ENCODE peak calls at places on chromosomes 6 and 20, in seven cellular contexts. P is vagina, C is testis, Z is tibial nerve, K is heart left ventricle, O is IMR-90, Y is breast epithelium. F is an unnamed sample.

GRCh38 chr6:170074435-170074834 is 216.4 kb downstream of the DLL1 start:
- DNase-seq in Z (no peak), P (no peak), C (no peak), K (no peak), O (no peak), Y (no peak), F (no peak)

GRCh38 chr6:110116258-110116657 is 63.2 kb downstream of the WASF1 start:
- DNase-seq in Z (no peak), Y (no peak), K (no peak), C (no peak), O (no peak), P (no peak), F (peak; percentile 12)

GRCh38 chr6:43444036-43444435 is 11.3 kb downstream of the DLK2 start:
- DNase-seq in K (no peak), C (peak; percentile 38), Y (no peak), Z (no peak), O (no peak), P (no peak), F (no peak)

GRCh38 chr6:44650947-44651346 is 263.4 kb downstream of the CDC5L start:
- DNase-seq in O (peak; percentile 33), Z (no peak), C (no peak), Y (no peak), P (no peak), K (no peak), F (no peak)

GRCh38 chr6:114989279-114989964 is 646.6 kb upstream of the HS3ST5 start:
- DNase-seq in K (no peak), C (no peak), Y (no peak), Z (no peak), O (no peak), P (no peak), F (no peak)

GRCh38 chr6:99588618-99589289 is 17.9 kb upstream of the PRDM13 start:
- DNase-seq in Y (peak; percentile 47), P (no peak), Z (no peak), C (peak; percentile 77), K (peak; percentile 44), O (peak; percentile 59), F (peak; percentile 80)

GRCh38 chr6:143187173-143187908 is 126.7 kb downstream of the AIG1 start:
- DNase-seq in Z (no peak), O (peak; percentile 74), P (no peak), Y (no peak), K (peak; percentile 29), C (no peak), F (no peak)

GRCh38 chr6:24614648-24615047 is 31.3 kb downstream of the KIAA0319 start:
- DNase-seq in Y (no peak), C (no peak), K (no peak), Z (no peak), P (no peak), O (no peak), F (no peak)

GRCh38 chr20:25987073-25987927 is 290.6 kb upstream of the ZNF337 start:
- DNase-seq in P (no peak), C (peak; percentile 59), Z (no peak), Y (no peak), O (peak; percentile 10), K (peak; percentile 43), F (peak; percentile 37)

GRCh38 chr6:145813285-145814034 is 1.1 kb downstream of the FBXO30 start:
- DNase-seq in P (no peak), K (no peak), O (peak; percentile 84), Y (no peak), C (no peak), Z (no peak), F (no peak)
- TF ChIP-seq POLR2A in P (no peak), K (no peak), O (no peak), Y (no peak), C (no peak), Z (no peak), F (peak; percentile 20)

GRCh38 chr6:18390476-18390875 is 3.3 kb downstream of the RNF144B start:
- DNase-seq in O (no peak), Z (no peak), C (no peak), P (no peak), Y (no peak), K (no peak), F (no peak)

GRCh38 chr6:18389479-18389878 is 2.3 kb downstream of the RNF144B start:
- DNase-seq in K (no peak), P (no peak), C (no peak), Z (no peak), Y (no peak), O (peak; percentile 48), F (no peak)

GRCh38 chr6:18388252-18388651 is 1.1 kb downstream of the RNF144B start:
- DNase-seq in Z (no peak), K (no peak), Y (no peak), P (no peak), O (no peak), C (no peak), F (no peak)

GRCh38 chr6:18387061-18387721 is at the start of gene RNF144B:
- DNase-seq in O (peak; percentile 61), C (peak; percentile 82), P (peak; percentile 92), Y (peak; percentile 78), K (peak; percentile 83), Z (peak; percentile 55), F (peak; percentile 95)

GRCh38 chr6:18388942-18389341 is 1.8 kb downstream of the RNF144B start:
- DNase-seq in P (no peak), C (no peak), Z (no peak), O (peak; percentile 77), Y (no peak), K (no peak), F (peak; percentile 29)
- H3K27ac ChIP-seq in P (peak overlapping the region; percentile 62), C (peak overlapping the region; percentile 73), Z (peak overlapping the region; percentile 70), O (no peak overlapping the region), Y (peak overlapping the region; percentile 79), K (peak overlapping the region; percentile 91), F (peak overlapping the region; percentile 94)

DNA sequence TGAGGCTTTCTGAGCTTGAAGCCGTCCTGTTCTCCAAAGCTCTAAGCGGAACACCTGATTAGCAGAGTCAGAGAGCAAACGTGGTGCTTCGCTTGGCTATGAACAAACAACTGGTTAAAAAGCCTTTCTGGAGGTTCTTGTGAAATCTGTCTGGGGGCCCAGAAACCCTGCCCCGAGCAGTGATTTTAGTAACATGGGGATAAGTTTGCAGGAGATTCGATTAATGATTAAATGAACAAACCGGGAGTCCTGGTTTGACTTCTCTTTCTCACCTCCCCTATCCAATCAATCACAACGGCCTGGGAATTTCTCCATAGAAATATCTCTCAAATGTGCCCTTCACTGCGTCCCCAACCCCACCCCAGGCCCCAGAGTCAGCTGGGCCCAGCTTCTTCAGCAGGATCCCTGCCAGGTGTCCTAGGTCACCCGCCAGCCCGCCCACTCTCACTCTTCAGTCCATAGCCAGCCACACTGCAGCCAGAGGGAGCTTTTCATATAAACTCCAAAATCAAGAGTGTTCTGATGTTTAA is 43.6 kb downstream of the ZDHHC14 start:
- DNase-seq in Z (no peak), C (no peak), O (no peak), P (no peak), K (no peak), Y (no peak), F (peak; percentile 5)
- TF ChIP-seq POLR2A in Z (no peak), C (no peak), O (no peak), P (no peak), K (no peak), Y (no peak), F (no peak)

DNA sequence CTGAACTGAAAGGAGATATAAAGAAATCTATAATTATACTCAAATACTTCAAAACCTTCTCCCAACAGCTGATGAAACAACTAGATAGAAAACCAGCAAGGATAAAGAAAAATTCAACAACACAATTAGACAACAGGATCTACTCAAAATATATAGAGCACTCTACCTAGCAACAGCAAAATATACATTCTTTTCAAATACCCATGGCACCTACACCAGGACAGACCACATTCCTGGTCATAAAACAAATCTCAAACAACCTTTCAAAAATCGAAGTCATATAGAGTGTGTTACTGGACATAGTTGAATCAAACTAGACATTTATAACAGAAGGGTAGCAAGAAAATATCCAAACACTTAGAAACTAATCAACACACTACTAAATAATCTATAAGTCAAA is 43.2 kb downstream of the RNF24 start:
- DNase-seq in P (no peak), C (no peak), Z (no peak), O (no peak), K (no peak), Y (no peak), F (no peak)
- H3K27ac ChIP-seq in P (no peak overlapping the region), C (no peak overlapping the region), Z (no peak overlapping the region), O (no peak overlapping the region), K (no peak overlapping the region), Y (no peak overlapping the region), F (no peak overlapping the region)

DNA sequence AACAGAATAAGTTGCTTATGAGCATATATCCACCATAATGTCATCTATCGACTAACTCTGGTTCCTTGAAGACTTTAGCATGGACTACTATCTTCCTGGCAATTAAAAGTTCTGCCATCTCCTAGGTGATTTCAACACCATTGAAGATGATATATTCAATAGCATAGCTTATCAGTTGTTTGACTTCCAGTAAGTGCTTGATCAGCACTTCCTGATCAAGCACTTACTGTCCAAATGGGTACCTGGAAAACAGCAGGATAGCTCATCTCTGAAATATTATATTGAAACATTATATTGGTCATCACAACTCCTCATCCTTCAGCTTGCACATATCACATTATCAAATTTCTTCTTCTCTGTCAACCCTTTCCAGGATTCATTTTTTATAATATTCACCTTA is 75.5 kb upstream of the HMGCLL1 start:
- DNase-seq in O (no peak), C (no peak), K (no peak), Z (no peak), Y (no peak), P (no peak), F (no peak)
- TF ChIP-seq POLR2A in O (no peak), C (no peak), K (no peak), Z (no peak), Y (no peak), P (no peak), F (no peak)

DNA sequence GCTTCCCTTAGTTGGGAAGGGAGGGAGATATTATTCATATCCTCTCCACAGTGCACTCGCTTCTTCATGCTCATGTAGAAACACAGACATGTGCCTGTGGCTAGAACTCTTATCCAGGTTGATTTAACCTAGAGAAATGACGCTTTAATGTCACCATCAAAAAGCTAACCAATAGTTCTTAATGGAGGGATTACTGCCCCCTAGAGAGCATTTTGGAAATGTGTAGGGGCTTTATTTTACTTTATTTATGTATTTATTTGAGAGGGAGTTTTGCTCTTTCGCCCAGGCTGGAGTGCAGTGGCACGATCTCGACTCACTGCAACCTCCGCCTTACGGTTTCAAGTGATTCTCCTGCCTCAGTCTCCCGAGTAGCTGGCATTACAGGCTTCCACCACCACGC is 229.6 kb downstream of the SOD2 start:
- DNase-seq in K (no peak), Z (no peak), C (no peak), P (no peak), Y (no peak), O (peak; percentile 10), F (no peak)
- H3K27ac ChIP-seq in K (no peak overlapping the region), Z (no peak overlapping the region), C (no peak overlapping the region), P (no peak overlapping the region), Y (no peak overlapping the region), O (no peak overlapping the region), F (no peak overlapping the region)